ENCODE peak calls at places on chromosomes 16 and 17, in four cellular contexts. One of them, this sample, is unnamed.

GRCh38 chr17:63832014-63832413 is 4.6 kb upstream of the FTSJ3 start:
- DNase-seq in GM12878: no peak
- DNase-seq in HepG2: no peak
- DNase-seq in K562: no peak
- DNase-seq in this sample: no peak

GRCh38 chr16:4535627-4536108 is 2.9 kb downstream of the CDIP1 start:
- DNase-seq in GM12878: no peak
- DNase-seq in HepG2: no peak
- DNase-seq in K562: no peak
- DNase-seq in this sample: no peak

GRCh38 chr16:29903579-29903978 is 3.3 kb downstream of the ASPHD1 start:
- DNase-seq in GM12878: no peak
- DNase-seq in HepG2: no peak
- DNase-seq in K562: no peak
- DNase-seq in this sample: no peak

GRCh38 chr17:49815761-49816281 is 27.3 kb downstream of the KAT7 start:
- DNase-seq in GM12878: no peak
- DNase-seq in HepG2: no peak
- DNase-seq in K562: no peak
- DNase-seq in this sample: peak; percentile 68

GRCh38 chr16:31329671-31330552 is 25.1 kb upstream of the ITGAX start:
- DNase-seq in GM12878: no peak
- DNase-seq in HepG2: no peak
- DNase-seq in K562: no peak
- DNase-seq in this sample: peak; percentile 21

GRCh38 chr16:88750854-88751253 is 34.2 kb downstream of the PIEZO1 start:
- DNase-seq in GM12878: no peak
- DNase-seq in HepG2: no peak
- DNase-seq in K562: no peak
- DNase-seq in this sample: no peak

GRCh38 chr16:759110-759910 is 1.2 kb upstream of the MSLN start:
- DNase-seq in GM12878: no peak
- DNase-seq in HepG2: no peak
- DNase-seq in K562: no peak
- DNase-seq in this sample: no peak

GRCh38 chr16:832652-833336 is 32.3 kb upstream of the GNG13 start:
- DNase-seq in GM12878: no peak
- DNase-seq in HepG2: no peak
- DNase-seq in K562: no peak
- DNase-seq in this sample: no peak

GRCh38 chr17:20073056-20073979 is 64.2 kb downstream of the SPECC1 start:
- DNase-seq in GM12878: no peak
- DNase-seq in HepG2: no peak
- DNase-seq in K562: no peak
- DNase-seq in this sample: no peak

GRCh38 chr17:29019475-29020181 is 13.8 kb upstream of the SEZ6 start:
- DNase-seq in GM12878: no peak
- DNase-seq in HepG2: no peak
- DNase-seq in K562: peak; percentile 32
- DNase-seq in this sample: peak; percentile 72

GRCh38 chr16:15950167-15950854 is 895 bp downstream of the ABCC1 start:
- DNase-seq in GM12878: no peak
- DNase-seq in HepG2: peak; percentile 40
- DNase-seq in K562: peak; percentile 45
- DNase-seq in this sample: no peak

GRCh38 chr16:4116328-4117249 is at the start of gene ADCY9:
- DNase-seq in GM12878: no peak
- DNase-seq in HepG2: peak; percentile 50
- DNase-seq in K562: peak; percentile 98
- DNase-seq in this sample: peak; percentile 83

GRCh38 chr16:16005725-16006124 is 56.3 kb downstream of the ABCC1 start:
- DNase-seq in GM12878: no peak
- DNase-seq in HepG2: no peak
- DNase-seq in K562: no peak
- DNase-seq in this sample: no peak

GRCh38 chr17:19301973-19302372 is 60.5 kb downstream of the B9D1 start:
- DNase-seq in GM12878: no peak
- DNase-seq in HepG2: no peak
- DNase-seq in K562: no peak
- DNase-seq in this sample: no peak

GRCh38 chr16:49920397-49920796 is 64.5 kb upstream of the ZNF423 start:
- DNase-seq in GM12878: no peak
- DNase-seq in HepG2: no peak
- DNase-seq in K562: no peak
- DNase-seq in this sample: no peak

GRCh38 chr16:86669285-86669805 is 91.0 kb downstream of the FOXL1 start:
- DNase-seq in GM12878: no peak
- DNase-seq in HepG2: no peak
- DNase-seq in K562: no peak
- DNase-seq in this sample: no peak

GRCh38 chr17:80122026-80122575 is 20.7 kb downstream of the GAA start:
- DNase-seq in GM12878: no peak
- DNase-seq in HepG2: no peak
- DNase-seq in K562: no peak
- DNase-seq in this sample: no peak

GRCh38 chr16:31010539-31010938 is at the start of gene STX1B:
- DNase-seq in GM12878: no peak
- DNase-seq in HepG2: no peak
- DNase-seq in K562: peak; percentile 79
- DNase-seq in this sample: peak; percentile 90

GRCh38 chr16:16137110-16137509 is 86.2 kb downstream of the ABCC6 start:
- DNase-seq in GM12878: no peak
- DNase-seq in HepG2: no peak
- DNase-seq in K562: no peak
- DNase-seq in this sample: no peak

GRCh38 chr17:77796201-77796860 is 162.2 kb upstream of the TNRC6C start:
- DNase-seq in GM12878: no peak
- DNase-seq in HepG2: no peak
- DNase-seq in K562: no peak
- DNase-seq in this sample: no peak

GRCh38 chr17:44002141-44002848 is 2.1 kb upstream of the NAGS start:
- DNase-seq in GM12878: no peak
- DNase-seq in HepG2: peak; percentile 80
- DNase-seq in K562: no peak
- DNase-seq in this sample: no peak

GRCh38 chr16:35450648-35451047 is 1991.2 kb downstream of the TP53TG3F start:
- DNase-seq in GM12878: no peak
- DNase-seq in HepG2: no peak
- DNase-seq in K562: no peak
- DNase-seq in this sample: no peak

GRCh38 chr16:75063549-75064082 is 53.0 kb downstream of the LDHD start:
- DNase-seq in GM12878: no peak
- DNase-seq in HepG2: no peak
- DNase-seq in K562: no peak
- DNase-seq in this sample: no peak

GRCh38 chr16:68902376-68903345 is 59.3 kb downstream of the TANGO6 start:
- DNase-seq in GM12878: no peak
- DNase-seq in HepG2: peak; percentile 63
- DNase-seq in K562: peak; percentile 43
- DNase-seq in this sample: peak; percentile 54

GRCh38 chr16:46658925-46659324 is 30.1 kb downstream of the VPS35 start:
- DNase-seq in GM12878: peak; percentile 76
- DNase-seq in HepG2: no peak
- DNase-seq in K562: no peak
- DNase-seq in this sample: no peak

DNA sequence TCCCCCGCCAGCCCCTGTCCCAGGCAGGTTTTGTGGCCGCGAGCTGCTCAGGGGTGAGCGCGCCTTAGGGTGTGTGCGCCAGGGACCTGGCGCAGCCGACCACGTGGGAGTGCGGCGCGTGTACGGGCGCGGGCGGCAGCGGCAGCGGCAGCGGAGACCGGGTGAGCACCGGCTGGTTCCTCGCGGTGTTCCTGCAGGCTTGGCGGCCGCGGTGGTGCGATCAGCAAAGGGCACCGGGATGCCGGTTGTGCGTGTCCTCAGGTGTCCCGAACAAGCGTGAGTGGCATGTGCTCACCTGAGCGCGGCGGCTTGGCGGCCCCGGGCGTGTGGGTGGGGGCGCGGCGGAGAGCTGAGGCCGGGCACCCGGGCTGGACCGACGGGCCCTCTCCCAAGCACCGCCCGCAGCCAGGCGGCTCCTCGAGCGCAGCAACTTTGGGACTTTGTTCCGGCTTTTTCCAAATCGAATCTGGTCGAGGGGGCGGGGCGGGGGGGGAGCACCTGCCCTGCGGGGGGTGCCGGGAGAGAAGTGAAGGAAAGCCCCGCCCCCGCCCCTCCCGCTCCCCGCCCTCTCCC is 331 bp upstream of the HSD11B2 start:
- DNase-seq in GM12878: no peak
- DNase-seq in HepG2: peak; percentile 77
- DNase-seq in K562: peak; percentile 54
- DNase-seq in this sample: no peak
- TF ChIP-seq TCF7 in GM12878: no peak
- TF ChIP-seq TCF7 in HepG2: no peak
- TF ChIP-seq TCF7 in K562: no peak
- TF ChIP-seq TCF7 in this sample: peak; percentile 81

GRCh38 chr17:48439875-48440505 is 10.0 kb upstream of the SKAP1 start:
- DNase-seq in GM12878: no peak
- DNase-seq in HepG2: no peak
- DNase-seq in K562: no peak
- DNase-seq in this sample: no peak

GRCh38 chr17:48439072-48439471 is 9.1 kb upstream of the SKAP1 start:
- DNase-seq in GM12878: no peak
- DNase-seq in HepG2: no peak
- DNase-seq in K562: no peak
- DNase-seq in this sample: no peak

GRCh38 chr17:48438662-48439061 is 8.6 kb upstream of the SKAP1 start:
- DNase-seq in GM12878: no peak
- DNase-seq in HepG2: no peak
- DNase-seq in K562: peak; percentile 45
- DNase-seq in this sample: no peak

GRCh38 chr17:48440660-48441059 is 10.6 kb upstream of the SKAP1 start:
- DNase-seq in GM12878: no peak
- DNase-seq in HepG2: no peak
- DNase-seq in K562: no peak
- DNase-seq in this sample: no peak

DNA sequence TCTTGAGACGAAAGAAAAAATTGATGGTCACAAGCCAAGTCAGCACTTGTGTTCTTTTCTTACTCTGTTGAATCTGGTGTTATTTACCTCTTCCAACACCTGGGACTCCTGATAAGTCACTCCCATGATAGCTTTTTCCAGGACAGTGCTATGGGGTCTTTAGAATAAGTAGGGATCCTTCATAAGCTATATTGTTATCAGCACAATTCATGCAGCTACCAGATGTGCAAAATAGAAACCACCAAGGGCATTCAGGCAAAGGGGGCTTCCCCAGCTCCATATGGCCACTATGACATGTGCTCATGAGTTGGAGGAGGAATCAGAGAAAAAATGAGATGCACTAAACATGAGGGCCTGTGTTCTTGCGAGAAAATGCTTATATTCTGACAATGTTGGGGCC is 9.5 kb upstream of the SKAP1 start:
- DNase-seq in GM12878: no peak
- DNase-seq in HepG2: no peak
- DNase-seq in K562: no peak
- DNase-seq in this sample: no peak
- TF ChIP-seq TCF7 in GM12878: no peak
- TF ChIP-seq TCF7 in HepG2: no peak
- TF ChIP-seq TCF7 in K562: no peak
- TF ChIP-seq TCF7 in this sample: no peak

GRCh38 chr16:10640934-10641333 is 53.8 kb downstream of the TEKT5 start:
- DNase-seq in GM12878: no peak
- DNase-seq in HepG2: no peak
- DNase-seq in K562: no peak
- DNase-seq in this sample: no peak
- TF ChIP-seq TCF7 in GM12878: no peak
- TF ChIP-seq TCF7 in HepG2: no peak
- TF ChIP-seq TCF7 in K562: no peak
- TF ChIP-seq TCF7 in this sample: no peak

GRCh38 chr17:6393368-6393952 is 41.5 kb downstream of the AIPL1 start:
- DNase-seq in GM12878: no peak
- DNase-seq in HepG2: peak; percentile 53
- DNase-seq in K562: no peak
- DNase-seq in this sample: no peak
- TF ChIP-seq TCF7 in GM12878: no peak
- TF ChIP-seq TCF7 in HepG2: no peak
- TF ChIP-seq TCF7 in K562: no peak
- TF ChIP-seq TCF7 in this sample: no peak

DNA sequence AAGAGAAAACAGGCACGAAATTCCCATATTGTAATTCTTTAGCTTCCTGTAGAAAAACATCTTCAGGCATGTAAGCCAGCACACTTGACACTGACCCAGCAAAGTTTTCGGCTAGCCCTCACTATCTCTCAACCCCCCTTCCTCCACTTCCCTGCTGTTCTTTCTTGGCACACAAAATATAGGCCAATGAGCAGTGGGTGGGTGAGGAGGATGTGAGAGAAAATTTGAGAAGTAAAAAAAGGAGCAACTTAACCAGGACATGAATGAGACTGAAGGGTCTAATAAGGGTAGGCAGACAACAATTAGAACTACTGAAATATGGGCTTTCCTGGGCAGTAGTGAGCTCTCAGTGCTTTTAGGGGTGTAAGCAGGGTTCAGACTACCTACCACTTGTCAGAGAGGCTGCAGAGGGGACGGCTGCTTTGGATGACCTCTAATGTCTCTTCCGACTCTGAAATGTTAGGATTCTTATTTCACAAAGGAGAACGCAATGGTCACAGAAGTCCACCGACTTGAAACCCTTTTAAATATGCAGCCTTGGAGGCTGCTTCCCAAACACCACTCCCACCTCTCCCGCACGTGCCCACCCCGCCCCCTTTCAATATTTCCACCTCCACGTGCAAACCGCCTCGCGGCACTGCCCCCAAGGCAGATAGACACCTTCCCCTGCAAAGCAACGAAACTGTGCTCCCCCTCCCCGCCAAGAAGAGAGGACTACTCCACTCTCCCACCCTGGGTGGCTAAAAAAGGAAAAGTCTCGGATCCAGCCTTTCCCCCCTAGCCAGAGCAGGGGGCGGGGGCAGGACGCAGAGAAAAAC is 884 bp downstream of the MBTD1 start:
- DNase-seq in GM12878: no peak
- DNase-seq in HepG2: peak; percentile 39
- DNase-seq in K562: peak; percentile 41
- DNase-seq in this sample: peak; percentile 31
- TF ChIP-seq TCF7 in GM12878: no peak
- TF ChIP-seq TCF7 in HepG2: no peak
- TF ChIP-seq TCF7 in K562: no peak
- TF ChIP-seq TCF7 in this sample: no peak

This sample was measured in WTC11.